ENCODE peak calls at places on chromosomes 12 and 14, in seven cellular contexts. A is HCT116; G is H1; O is nephron progenitor cell; H is CD8-positive, alpha-beta T cell; T is endothelial cell; V is HepG2. I is an unnamed sample.

GRCh38 chr12:102691773-102692555 is 211.6 kb upstream of the IGF1 start:
- DNase-seq in O (no peak), T (no peak), H (no peak), A (no peak), V (no peak), G (no peak), I (no peak)

GRCh38 chr12:27780612-27781408 is 774 bp upstream of the MANSC4 start:
- DNase-seq in G (no peak), V (peak; percentile 20), A (no peak), T (peak; percentile 11), O (peak; percentile 29), H (no peak), I (no peak)

GRCh38 chr14:94128216-94128839 is 1.1 kb downstream of the IFI27L2 start:
- DNase-seq in A (no peak), G (no peak), O (no peak), T (no peak), V (no peak), H (peak; percentile 42), I (no peak)

GRCh38 chr12:97404549-97404948 is 58.1 kb upstream of the RMST start:
- DNase-seq in H (no peak), G (no peak), O (peak; percentile 57), V (peak; percentile 51), A (peak; percentile 10), T (peak; percentile 64), I (no peak)

GRCh38 chr12:127723236-127723635 is 543.7 kb upstream of the TMEM132C start:
- DNase-seq in H (no peak), A (no peak), O (no peak), V (no peak), G (no peak), T (no peak), I (no peak)

GRCh38 chr12:106254724-106255123 is 6.9 kb upstream of the CKAP4 start:
- DNase-seq in O (no peak), G (no peak), V (no peak), H (no peak), T (no peak), A (no peak), I (no peak)

GRCh38 chr12:11675952-11676505 is 26.6 kb downstream of the ETV6 start:
- DNase-seq in O (no peak), T (no peak), A (no peak), G (no peak), H (no peak), V (no peak), I (no peak)

GRCh38 chr14:69260979-69261605 is 1.1 kb downstream of the GALNT16 start:
- DNase-seq in T (peak; percentile 59), O (peak; percentile 62), H (no peak), A (no peak), V (no peak), G (no peak), I (no peak)

GRCh38 chr12:12983420-12984035 is 16.5 kb downstream of the HEBP1 start:
- DNase-seq in O (no peak), H (no peak), V (peak; percentile 30), A (peak; percentile 33), G (no peak), T (peak; percentile 30), I (no peak)

GRCh38 chr12:9244894-9245293 is 36.7 kb upstream of the PZP start:
- DNase-seq in O (no peak), G (no peak), T (no peak), H (no peak), V (peak; percentile 1), A (no peak), I (no peak)

GRCh38 chr12:43348221-43348620 is 203.8 kb downstream of the ADAMTS20 start:
- DNase-seq in T (no peak), G (no peak), V (no peak), H (no peak), A (no peak), O (no peak), I (no peak)

GRCh38 chr14:52077261-52077984 is 8.6 kb upstream of the NID2 start:
- DNase-seq in O (no peak), V (no peak), G (no peak), H (no peak), T (no peak), A (no peak), I (no peak)

GRCh38 chr12:114611145-114612018 is 72.6 kb downstream of the TBX3 start:
- DNase-seq in H (no peak), V (peak; percentile 100), O (no peak), G (no peak), T (no peak), A (no peak), I (no peak)

GRCh38 chr12:122182887-122183587 is at the start of gene LRRC43:
- DNase-seq in G (no peak), H (peak; percentile 65), O (peak; percentile 78), V (no peak), A (no peak), T (peak; percentile 59), I (peak; percentile 60)

GRCh38 chr14:68563256-68564131 is 229.4 kb downstream of the ZFP36L1 start:
- DNase-seq in A (no peak), O (no peak), H (no peak), G (no peak), V (peak; percentile 61), T (no peak), I (no peak)

GRCh38 chr12:53738834-53739284 is 11.6 kb upstream of the CALCOCO1 start:
- DNase-seq in O (no peak), H (peak; percentile 51), T (no peak), V (no peak), A (no peak), G (no peak), I (no peak)

GRCh38 chr14:54572316-54572715 is 5.4 kb downstream of the SAMD4A start:
- DNase-seq in H (no peak), T (peak; percentile 45), A (no peak), O (no peak), V (peak; percentile 41), G (no peak), I (no peak)
- TF ChIP-seq CTCF in H (peak; percentile 52), T (peak; percentile 78), A (peak; percentile 70), O (peak; percentile 43), V (peak; percentile 68), G (peak; percentile 82), I (no peak)

GRCh38 chr14:77028384-77029246 is at the start of gene IRF2BPL:
- DNase-seq in H (peak; percentile 97), G (no peak), A (peak; percentile 91), O (peak; percentile 97), V (peak; percentile 94), T (peak; percentile 98), I (peak; percentile 91)
- TF ChIP-seq CTCF in H (peak; percentile 2), G (no peak), A (no peak), O (no peak), V (no peak), T (no peak), I (no peak)

GRCh38 chr12:41073633-41074576 is 114.2 kb upstream of the PDZRN4 start:
- DNase-seq in H (no peak), A (no peak), O (no peak), G (no peak), V (no peak), T (no peak), I (no peak)

GRCh38 chr12:41064411-41064810 is 123.7 kb upstream of the PDZRN4 start:
- DNase-seq in A (no peak), H (no peak), G (no peak), V (no peak), T (no peak), O (no peak), I (no peak)

DNA sequence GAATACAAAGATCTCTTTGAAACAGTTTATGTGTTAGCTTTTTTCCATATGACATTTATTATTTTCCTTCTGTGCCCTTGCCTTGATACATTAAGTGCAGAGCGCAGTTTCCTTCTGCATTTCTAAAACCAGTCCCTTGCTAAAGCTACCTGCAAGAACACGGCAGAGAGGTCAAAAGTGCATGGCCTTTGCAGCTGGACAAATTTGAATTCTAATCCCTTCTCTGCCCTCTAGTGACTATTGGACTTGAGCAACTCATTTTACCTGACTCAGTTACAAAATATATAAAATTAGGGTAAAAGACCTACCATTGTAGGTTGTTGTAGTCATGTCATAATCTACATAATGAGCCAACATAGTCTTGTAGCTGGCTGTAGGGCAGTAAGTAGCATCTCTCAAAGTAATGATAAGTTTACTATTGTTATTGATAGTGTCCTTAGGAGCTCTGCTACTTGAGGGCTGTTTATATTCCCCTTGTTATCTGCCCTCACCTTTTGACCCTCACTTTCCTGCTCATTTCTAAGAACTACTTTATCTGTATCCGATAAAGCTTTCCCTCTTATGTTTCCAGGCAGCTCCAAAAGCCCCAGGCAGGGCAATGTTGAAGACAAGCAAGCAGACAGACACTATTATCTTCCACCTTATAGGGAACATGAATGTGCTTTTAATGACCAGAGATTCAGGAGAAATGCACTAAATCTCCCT is 120.0 kb upstream of the PDZRN4 start:
- DNase-seq in H (no peak), G (no peak), O (no peak), T (no peak), V (no peak), A (no peak), I (no peak)
- TF ChIP-seq CTCF in H (no peak), G (no peak), O (no peak), T (no peak), V (no peak), A (no peak), I (no peak)

DNA sequence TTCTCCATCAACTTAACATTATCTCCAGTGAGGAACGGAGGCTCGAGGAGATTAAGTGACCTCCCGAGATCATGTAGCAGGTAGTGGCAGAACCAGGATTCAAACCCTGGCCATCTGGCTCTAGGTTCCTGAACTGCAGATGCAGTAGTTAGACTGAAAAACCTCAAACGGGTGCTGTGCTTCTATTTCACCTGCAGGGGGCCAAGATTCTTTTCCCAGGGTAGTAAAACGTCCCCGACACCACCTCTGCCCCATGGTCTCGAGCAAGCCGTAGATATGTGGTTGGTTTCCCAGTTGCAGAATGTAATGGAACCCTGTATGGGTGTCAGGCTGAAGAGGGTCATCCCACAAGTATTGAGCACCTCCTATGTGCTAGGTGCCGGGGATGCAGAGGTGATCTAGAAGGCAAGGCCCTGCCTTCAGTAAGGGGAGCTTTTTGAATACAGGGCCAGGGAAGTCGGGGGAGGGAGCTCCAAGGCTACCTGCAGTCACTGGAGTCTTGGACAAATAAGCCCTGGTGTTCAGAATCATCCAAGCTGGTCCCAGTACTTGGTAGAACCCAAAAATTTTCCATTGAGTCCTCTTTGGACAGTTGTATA is 197.1 kb downstream of the CHST11 start:
- DNase-seq in T (no peak), G (no peak), A (no peak), O (no peak), V (peak; percentile 13), H (no peak), I (no peak)
- TF ChIP-seq CTCF in T (peak; percentile 73), G (peak; percentile 77), A (peak; percentile 77), O (peak; percentile 28), V (peak; percentile 47), H (peak; percentile 40), I (peak; percentile 42)

DNA sequence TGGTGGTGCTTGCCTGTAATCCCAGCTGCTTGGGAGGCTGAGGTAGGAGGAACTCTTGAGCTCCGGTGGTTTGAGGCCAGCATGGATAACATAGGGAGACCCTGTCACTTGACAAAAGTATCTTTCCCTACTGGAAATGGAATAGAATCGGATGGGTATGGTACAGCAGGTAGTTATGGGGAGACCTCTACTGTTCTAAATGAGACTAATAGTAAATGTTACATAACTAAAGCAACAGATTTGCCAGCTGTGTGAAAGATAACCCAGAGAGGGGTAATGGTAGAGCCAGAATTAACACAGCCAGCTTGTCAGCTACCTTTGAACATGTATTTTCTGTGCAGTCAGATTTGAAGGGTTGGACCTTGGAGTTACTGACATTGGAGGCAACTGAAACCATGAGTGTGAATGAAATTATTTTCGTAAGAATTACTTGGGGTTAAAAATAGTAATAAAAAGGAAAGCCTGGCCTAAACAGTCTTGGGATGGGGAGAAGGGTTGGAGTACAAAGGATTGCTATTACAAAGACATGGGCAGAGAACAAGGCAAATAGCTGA is 21.7 kb upstream of the NUP107 start:
- DNase-seq in O (no peak), A (no peak), G (no peak), V (no peak), T (no peak), H (no peak), I (no peak)
- TF ChIP-seq CTCF in O (no peak), A (no peak), G (no peak), V (peak; percentile 40), T (no peak), H (no peak), I (no peak)

I was measured in natural killer cell.